ENCODE peak calls at places on chromosome 6, in six cellular contexts. One of them, this sample, is unnamed.

GRCh38 chr6:100633096-100633766 is 168.5 kb upstream of the SIM1 start:
- DNase-seq in amniotic epithelial cell: peak; percentile 80
- DNase-seq in A673: peak; percentile 15
- DNase-seq in stimulated activated CD8-positive, alpha-beta memory T cell treated with anti-CD3 and anti-CD28 coated beads, Interleukin-7, amount 100 ng/mL, for 48 hours: no peak
- DNase-seq in OCI-LY7: no peak
- DNase-seq in activated naive CD4-positive, alpha-beta T cell treated with anti-CD3 and anti-CD28 coated beads, Interleukin-2, amount 50 U/mL, for 16 hours: no peak
- DNase-seq in this sample: no peak

GRCh38 chr6:38943964-38944363 is 104.6 kb upstream of the GLP1R start:
- DNase-seq in amniotic epithelial cell: no peak
- DNase-seq in A673: no peak
- DNase-seq in stimulated activated CD8-positive, alpha-beta memory T cell treated with anti-CD3 and anti-CD28 coated beads, Interleukin-7, amount 100 ng/mL, for 48 hours: no peak
- DNase-seq in OCI-LY7: peak; percentile 4
- DNase-seq in activated naive CD4-positive, alpha-beta T cell treated with anti-CD3 and anti-CD28 coated beads, Interleukin-2, amount 50 U/mL, for 16 hours: no peak
- DNase-seq in this sample: no peak

GRCh38 chr6:33931799-33932198 is 128.0 kb upstream of the MLN start:
- DNase-seq in amniotic epithelial cell: no peak
- DNase-seq in A673: no peak
- DNase-seq in stimulated activated CD8-positive, alpha-beta memory T cell treated with anti-CD3 and anti-CD28 coated beads, Interleukin-7, amount 100 ng/mL, for 48 hours: no peak
- DNase-seq in OCI-LY7: no peak
- DNase-seq in activated naive CD4-positive, alpha-beta T cell treated with anti-CD3 and anti-CD28 coated beads, Interleukin-2, amount 50 U/mL, for 16 hours: no peak
- DNase-seq in this sample: no peak

GRCh38 chr6:157056275-157056674 is 267.0 kb downstream of the TMEM242 start:
- DNase-seq in amniotic epithelial cell: no peak
- DNase-seq in A673: no peak
- DNase-seq in stimulated activated CD8-positive, alpha-beta memory T cell treated with anti-CD3 and anti-CD28 coated beads, Interleukin-7, amount 100 ng/mL, for 48 hours: peak; percentile 49
- DNase-seq in OCI-LY7: no peak
- DNase-seq in activated naive CD4-positive, alpha-beta T cell treated with anti-CD3 and anti-CD28 coated beads, Interleukin-2, amount 50 U/mL, for 16 hours: peak; percentile 60
- DNase-seq in this sample: no peak

GRCh38 chr6:170212051-170212756 is 78.7 kb downstream of the DLL1 start:
- DNase-seq in amniotic epithelial cell: no peak
- DNase-seq in A673: no peak
- DNase-seq in stimulated activated CD8-positive, alpha-beta memory T cell treated with anti-CD3 and anti-CD28 coated beads, Interleukin-7, amount 100 ng/mL, for 48 hours: no peak
- DNase-seq in OCI-LY7: no peak
- DNase-seq in activated naive CD4-positive, alpha-beta T cell treated with anti-CD3 and anti-CD28 coated beads, Interleukin-2, amount 50 U/mL, for 16 hours: no peak
- DNase-seq in this sample: peak; percentile 35

GRCh38 chr6:95286874-95287273 is 290.5 kb upstream of the MANEA start:
- DNase-seq in amniotic epithelial cell: no peak
- DNase-seq in A673: peak; percentile 7
- DNase-seq in stimulated activated CD8-positive, alpha-beta memory T cell treated with anti-CD3 and anti-CD28 coated beads, Interleukin-7, amount 100 ng/mL, for 48 hours: no peak
- DNase-seq in OCI-LY7: no peak
- DNase-seq in activated naive CD4-positive, alpha-beta T cell treated with anti-CD3 and anti-CD28 coated beads, Interleukin-2, amount 50 U/mL, for 16 hours: no peak
- DNase-seq in this sample: no peak

GRCh38 chr6:48240287-48240686 is 129.3 kb upstream of the PTCHD4 start:
- DNase-seq in amniotic epithelial cell: no peak
- DNase-seq in A673: no peak
- DNase-seq in stimulated activated CD8-positive, alpha-beta memory T cell treated with anti-CD3 and anti-CD28 coated beads, Interleukin-7, amount 100 ng/mL, for 48 hours: no peak
- DNase-seq in OCI-LY7: no peak
- DNase-seq in activated naive CD4-positive, alpha-beta T cell treated with anti-CD3 and anti-CD28 coated beads, Interleukin-2, amount 50 U/mL, for 16 hours: no peak
- DNase-seq in this sample: no peak

GRCh38 chr6:35089935-35090505 is 51.1 kb downstream of the TCP11 start:
- DNase-seq in amniotic epithelial cell: peak; percentile 97
- DNase-seq in A673: no peak
- DNase-seq in stimulated activated CD8-positive, alpha-beta memory T cell treated with anti-CD3 and anti-CD28 coated beads, Interleukin-7, amount 100 ng/mL, for 48 hours: no peak
- DNase-seq in OCI-LY7: no peak
- DNase-seq in activated naive CD4-positive, alpha-beta T cell treated with anti-CD3 and anti-CD28 coated beads, Interleukin-2, amount 50 U/mL, for 16 hours: no peak
- DNase-seq in this sample: peak; percentile 78

GRCh38 chr6:113067612-113068262 is 720.6 kb downstream of the RFPL4B start:
- DNase-seq in amniotic epithelial cell: peak; percentile 58
- DNase-seq in A673: no peak
- DNase-seq in stimulated activated CD8-positive, alpha-beta memory T cell treated with anti-CD3 and anti-CD28 coated beads, Interleukin-7, amount 100 ng/mL, for 48 hours: no peak
- DNase-seq in OCI-LY7: no peak
- DNase-seq in activated naive CD4-positive, alpha-beta T cell treated with anti-CD3 and anti-CD28 coated beads, Interleukin-2, amount 50 U/mL, for 16 hours: no peak
- DNase-seq in this sample: no peak

GRCh38 chr6:126607281-126607680 is 267.4 kb downstream of the CENPW start:
- DNase-seq in amniotic epithelial cell: no peak
- DNase-seq in A673: no peak
- DNase-seq in stimulated activated CD8-positive, alpha-beta memory T cell treated with anti-CD3 and anti-CD28 coated beads, Interleukin-7, amount 100 ng/mL, for 48 hours: no peak
- DNase-seq in OCI-LY7: no peak
- DNase-seq in activated naive CD4-positive, alpha-beta T cell treated with anti-CD3 and anti-CD28 coated beads, Interleukin-2, amount 50 U/mL, for 16 hours: no peak
- DNase-seq in this sample: no peak

GRCh38 chr6:106748547-106749207 is 119.3 kb downstream of the QRSL1 start:
- DNase-seq in amniotic epithelial cell: no peak
- DNase-seq in A673: no peak
- DNase-seq in stimulated activated CD8-positive, alpha-beta memory T cell treated with anti-CD3 and anti-CD28 coated beads, Interleukin-7, amount 100 ng/mL, for 48 hours: no peak
- DNase-seq in OCI-LY7: no peak
- DNase-seq in activated naive CD4-positive, alpha-beta T cell treated with anti-CD3 and anti-CD28 coated beads, Interleukin-2, amount 50 U/mL, for 16 hours: no peak
- DNase-seq in this sample: no peak

GRCh38 chr6:34145161-34146020 is 496 bp downstream of the GRM4 start:
- DNase-seq in amniotic epithelial cell: peak; percentile 42
- DNase-seq in A673: peak; percentile 61
- DNase-seq in stimulated activated CD8-positive, alpha-beta memory T cell treated with anti-CD3 and anti-CD28 coated beads, Interleukin-7, amount 100 ng/mL, for 48 hours: no peak
- DNase-seq in OCI-LY7: peak; percentile 43
- DNase-seq in activated naive CD4-positive, alpha-beta T cell treated with anti-CD3 and anti-CD28 coated beads, Interleukin-2, amount 50 U/mL, for 16 hours: peak; percentile 38
- DNase-seq in this sample: no peak

GRCh38 chr6:113774122-113774835 is 82.9 kb upstream of the MARCKS start:
- DNase-seq in amniotic epithelial cell: peak; percentile 62
- DNase-seq in A673: peak; percentile 51
- DNase-seq in stimulated activated CD8-positive, alpha-beta memory T cell treated with anti-CD3 and anti-CD28 coated beads, Interleukin-7, amount 100 ng/mL, for 48 hours: no peak
- DNase-seq in OCI-LY7: no peak
- DNase-seq in activated naive CD4-positive, alpha-beta T cell treated with anti-CD3 and anti-CD28 coated beads, Interleukin-2, amount 50 U/mL, for 16 hours: no peak
- DNase-seq in this sample: no peak

GRCh38 chr6:47836639-47837038 is 54.8 kb downstream of the OPN5 start:
- DNase-seq in amniotic epithelial cell: no peak
- DNase-seq in A673: no peak
- DNase-seq in stimulated activated CD8-positive, alpha-beta memory T cell treated with anti-CD3 and anti-CD28 coated beads, Interleukin-7, amount 100 ng/mL, for 48 hours: peak; percentile 0
- DNase-seq in OCI-LY7: no peak
- DNase-seq in activated naive CD4-positive, alpha-beta T cell treated with anti-CD3 and anti-CD28 coated beads, Interleukin-2, amount 50 U/mL, for 16 hours: no peak
- DNase-seq in this sample: no peak

GRCh38 chr6:123830110-123830509 is 26.4 kb downstream of the NKAIN2 start:
- DNase-seq in amniotic epithelial cell: no peak
- DNase-seq in A673: peak; percentile 90
- DNase-seq in stimulated activated CD8-positive, alpha-beta memory T cell treated with anti-CD3 and anti-CD28 coated beads, Interleukin-7, amount 100 ng/mL, for 48 hours: no peak
- DNase-seq in OCI-LY7: no peak
- DNase-seq in activated naive CD4-positive, alpha-beta T cell treated with anti-CD3 and anti-CD28 coated beads, Interleukin-2, amount 50 U/mL, for 16 hours: no peak
- DNase-seq in this sample: no peak

GRCh38 chr6:4732691-4733315 is 43.4 kb upstream of the CDYL start:
- DNase-seq in amniotic epithelial cell: peak; percentile 88
- DNase-seq in A673: peak; percentile 71
- DNase-seq in stimulated activated CD8-positive, alpha-beta memory T cell treated with anti-CD3 and anti-CD28 coated beads, Interleukin-7, amount 100 ng/mL, for 48 hours: no peak
- DNase-seq in OCI-LY7: no peak
- DNase-seq in activated naive CD4-positive, alpha-beta T cell treated with anti-CD3 and anti-CD28 coated beads, Interleukin-2, amount 50 U/mL, for 16 hours: no peak
- DNase-seq in this sample: no peak

GRCh38 chr6:151665329-151665728 is 142.2 kb upstream of the ESR1 start:
- DNase-seq in amniotic epithelial cell: no peak
- DNase-seq in A673: no peak
- DNase-seq in stimulated activated CD8-positive, alpha-beta memory T cell treated with anti-CD3 and anti-CD28 coated beads, Interleukin-7, amount 100 ng/mL, for 48 hours: no peak
- DNase-seq in OCI-LY7: no peak
- DNase-seq in activated naive CD4-positive, alpha-beta T cell treated with anti-CD3 and anti-CD28 coated beads, Interleukin-2, amount 50 U/mL, for 16 hours: no peak
- DNase-seq in this sample: no peak

GRCh38 chr6:27188885-27189418 is 58.5 kb upstream of the PRSS16 start:
- DNase-seq in amniotic epithelial cell: peak; percentile 77
- DNase-seq in A673: peak; percentile 87
- DNase-seq in stimulated activated CD8-positive, alpha-beta memory T cell treated with anti-CD3 and anti-CD28 coated beads, Interleukin-7, amount 100 ng/mL, for 48 hours: no peak
- DNase-seq in OCI-LY7: peak; percentile 74
- DNase-seq in activated naive CD4-positive, alpha-beta T cell treated with anti-CD3 and anti-CD28 coated beads, Interleukin-2, amount 50 U/mL, for 16 hours: peak; percentile 50
- DNase-seq in this sample: peak; percentile 76

GRCh38 chr6:300494-301198 is 8.4 kb downstream of the DUSP22 start:
- DNase-seq in amniotic epithelial cell: no peak
- DNase-seq in A673: no peak
- DNase-seq in stimulated activated CD8-positive, alpha-beta memory T cell treated with anti-CD3 and anti-CD28 coated beads, Interleukin-7, amount 100 ng/mL, for 48 hours: no peak
- DNase-seq in OCI-LY7: no peak
- DNase-seq in activated naive CD4-positive, alpha-beta T cell treated with anti-CD3 and anti-CD28 coated beads, Interleukin-2, amount 50 U/mL, for 16 hours: no peak
- DNase-seq in this sample: no peak

GRCh38 chr6:110392727-110393126 is 22.6 kb downstream of the DDO start:
- DNase-seq in amniotic epithelial cell: no peak
- DNase-seq in A673: no peak
- DNase-seq in stimulated activated CD8-positive, alpha-beta memory T cell treated with anti-CD3 and anti-CD28 coated beads, Interleukin-7, amount 100 ng/mL, for 48 hours: no peak
- DNase-seq in OCI-LY7: no peak
- DNase-seq in activated naive CD4-positive, alpha-beta T cell treated with anti-CD3 and anti-CD28 coated beads, Interleukin-2, amount 50 U/mL, for 16 hours: no peak
- DNase-seq in this sample: no peak

GRCh38 chr6:13045676-13046075 is 282.7 kb downstream of the TBC1D7 start:
- DNase-seq in amniotic epithelial cell: no peak
- DNase-seq in A673: no peak
- DNase-seq in stimulated activated CD8-positive, alpha-beta memory T cell treated with anti-CD3 and anti-CD28 coated beads, Interleukin-7, amount 100 ng/mL, for 48 hours: no peak
- DNase-seq in OCI-LY7: no peak
- DNase-seq in activated naive CD4-positive, alpha-beta T cell treated with anti-CD3 and anti-CD28 coated beads, Interleukin-2, amount 50 U/mL, for 16 hours: no peak
- DNase-seq in this sample: no peak

GRCh38 chr6:90406957-90407356 is 110.3 kb upstream of the BACH2 start:
- DNase-seq in amniotic epithelial cell: peak; percentile 95
- DNase-seq in A673: no peak
- DNase-seq in stimulated activated CD8-positive, alpha-beta memory T cell treated with anti-CD3 and anti-CD28 coated beads, Interleukin-7, amount 100 ng/mL, for 48 hours: no peak
- DNase-seq in OCI-LY7: no peak
- DNase-seq in activated naive CD4-positive, alpha-beta T cell treated with anti-CD3 and anti-CD28 coated beads, Interleukin-2, amount 50 U/mL, for 16 hours: no peak
- DNase-seq in this sample: no peak

GRCh38 chr6:112413805-112414204 is 66.7 kb downstream of the RFPL4B start:
- DNase-seq in amniotic epithelial cell: no peak
- DNase-seq in A673: no peak
- DNase-seq in stimulated activated CD8-positive, alpha-beta memory T cell treated with anti-CD3 and anti-CD28 coated beads, Interleukin-7, amount 100 ng/mL, for 48 hours: no peak
- DNase-seq in OCI-LY7: no peak
- DNase-seq in activated naive CD4-positive, alpha-beta T cell treated with anti-CD3 and anti-CD28 coated beads, Interleukin-2, amount 50 U/mL, for 16 hours: no peak
- DNase-seq in this sample: no peak

GRCh38 chr6:25232478-25232877 is 46.7 kb upstream of the CARMIL1 start:
- DNase-seq in amniotic epithelial cell: no peak
- DNase-seq in A673: peak; percentile 21
- DNase-seq in stimulated activated CD8-positive, alpha-beta memory T cell treated with anti-CD3 and anti-CD28 coated beads, Interleukin-7, amount 100 ng/mL, for 48 hours: no peak
- DNase-seq in OCI-LY7: no peak
- DNase-seq in activated naive CD4-positive, alpha-beta T cell treated with anti-CD3 and anti-CD28 coated beads, Interleukin-2, amount 50 U/mL, for 16 hours: no peak
- DNase-seq in this sample: peak; percentile 71

GRCh38 chr6:158910484-158911075 is 89.4 kb downstream of the RSPH3 start:
- DNase-seq in amniotic epithelial cell: no peak
- DNase-seq in A673: no peak
- DNase-seq in stimulated activated CD8-positive, alpha-beta memory T cell treated with anti-CD3 and anti-CD28 coated beads, Interleukin-7, amount 100 ng/mL, for 48 hours: no peak
- DNase-seq in OCI-LY7: peak; percentile 90
- DNase-seq in activated naive CD4-positive, alpha-beta T cell treated with anti-CD3 and anti-CD28 coated beads, Interleukin-2, amount 50 U/mL, for 16 hours: no peak
- DNase-seq in this sample: no peak

GRCh38 chr6:79719248-79719975 is 88.3 kb downstream of the SH3BGRL2 start:
- DNase-seq in amniotic epithelial cell: peak; percentile 8
- DNase-seq in A673: no peak
- DNase-seq in stimulated activated CD8-positive, alpha-beta memory T cell treated with anti-CD3 and anti-CD28 coated beads, Interleukin-7, amount 100 ng/mL, for 48 hours: no peak
- DNase-seq in OCI-LY7: no peak
- DNase-seq in activated naive CD4-positive, alpha-beta T cell treated with anti-CD3 and anti-CD28 coated beads, Interleukin-2, amount 50 U/mL, for 16 hours: no peak
- DNase-seq in this sample: no peak

GRCh38 chr6:17045581-17046322 is 56.1 kb upstream of the STMND1 start:
- DNase-seq in amniotic epithelial cell: peak; percentile 81
- DNase-seq in A673: no peak
- DNase-seq in stimulated activated CD8-positive, alpha-beta memory T cell treated with anti-CD3 and anti-CD28 coated beads, Interleukin-7, amount 100 ng/mL, for 48 hours: no peak
- DNase-seq in OCI-LY7: no peak
- DNase-seq in activated naive CD4-positive, alpha-beta T cell treated with anti-CD3 and anti-CD28 coated beads, Interleukin-2, amount 50 U/mL, for 16 hours: no peak
- DNase-seq in this sample: no peak

GRCh38 chr6:110628330-110628729 is 151.9 kb upstream of the SLC22A16 start:
- DNase-seq in amniotic epithelial cell: peak; percentile 85
- DNase-seq in A673: no peak
- DNase-seq in stimulated activated CD8-positive, alpha-beta memory T cell treated with anti-CD3 and anti-CD28 coated beads, Interleukin-7, amount 100 ng/mL, for 48 hours: no peak
- DNase-seq in OCI-LY7: no peak
- DNase-seq in activated naive CD4-positive, alpha-beta T cell treated with anti-CD3 and anti-CD28 coated beads, Interleukin-2, amount 50 U/mL, for 16 hours: no peak
- DNase-seq in this sample: no peak

GRCh38 chr6:135170238-135170637 is 10.9 kb upstream of the MYB start:
- DNase-seq in amniotic epithelial cell: no peak
- DNase-seq in A673: no peak
- DNase-seq in stimulated activated CD8-positive, alpha-beta memory T cell treated with anti-CD3 and anti-CD28 coated beads, Interleukin-7, amount 100 ng/mL, for 48 hours: no peak
- DNase-seq in OCI-LY7: no peak
- DNase-seq in activated naive CD4-positive, alpha-beta T cell treated with anti-CD3 and anti-CD28 coated beads, Interleukin-2, amount 50 U/mL, for 16 hours: no peak
- DNase-seq in this sample: no peak

GRCh38 chr6:51554029-51554428 is 533.4 kb downstream of the PKHD1 start:
- DNase-seq in amniotic epithelial cell: no peak
- DNase-seq in A673: peak; percentile 3
- DNase-seq in stimulated activated CD8-positive, alpha-beta memory T cell treated with anti-CD3 and anti-CD28 coated beads, Interleukin-7, amount 100 ng/mL, for 48 hours: no peak
- DNase-seq in OCI-LY7: no peak
- DNase-seq in activated naive CD4-positive, alpha-beta T cell treated with anti-CD3 and anti-CD28 coated beads, Interleukin-2, amount 50 U/mL, for 16 hours: no peak
- DNase-seq in this sample: no peak

GRCh38 chr6:11994875-11995461 is 17.1 kb upstream of the HIVEP1 start:
- DNase-seq in amniotic epithelial cell: no peak
- DNase-seq in A673: no peak
- DNase-seq in stimulated activated CD8-positive, alpha-beta memory T cell treated with anti-CD3 and anti-CD28 coated beads, Interleukin-7, amount 100 ng/mL, for 48 hours: no peak
- DNase-seq in OCI-LY7: no peak
- DNase-seq in activated naive CD4-positive, alpha-beta T cell treated with anti-CD3 and anti-CD28 coated beads, Interleukin-2, amount 50 U/mL, for 16 hours: no peak
- DNase-seq in this sample: no peak

GRCh38 chr6:115613488-115613887 is 447.2 kb downstream of the FRK start:
- DNase-seq in amniotic epithelial cell: peak; percentile 37
- DNase-seq in A673: peak; percentile 46
- DNase-seq in stimulated activated CD8-positive, alpha-beta memory T cell treated with anti-CD3 and anti-CD28 coated beads, Interleukin-7, amount 100 ng/mL, for 48 hours: no peak
- DNase-seq in OCI-LY7: no peak
- DNase-seq in activated naive CD4-positive, alpha-beta T cell treated with anti-CD3 and anti-CD28 coated beads, Interleukin-2, amount 50 U/mL, for 16 hours: no peak
- DNase-seq in this sample: no peak

GRCh38 chr6:10627800-10628199 is 66.6 kb downstream of the C6orf52 start:
- DNase-seq in amniotic epithelial cell: no peak
- DNase-seq in A673: no peak
- DNase-seq in stimulated activated CD8-positive, alpha-beta memory T cell treated with anti-CD3 and anti-CD28 coated beads, Interleukin-7, amount 100 ng/mL, for 48 hours: no peak
- DNase-seq in OCI-LY7: no peak
- DNase-seq in activated naive CD4-positive, alpha-beta T cell treated with anti-CD3 and anti-CD28 coated beads, Interleukin-2, amount 50 U/mL, for 16 hours: no peak
- DNase-seq in this sample: no peak

GRCh38 chr6:157982297-157982579 is 575 bp downstream of the SYNJ2 start:
- DNase-seq in amniotic epithelial cell: no peak
- DNase-seq in A673: peak; percentile 30
- DNase-seq in stimulated activated CD8-positive, alpha-beta memory T cell treated with anti-CD3 and anti-CD28 coated beads, Interleukin-7, amount 100 ng/mL, for 48 hours: no peak
- DNase-seq in OCI-LY7: no peak
- DNase-seq in activated naive CD4-positive, alpha-beta T cell treated with anti-CD3 and anti-CD28 coated beads, Interleukin-2, amount 50 U/mL, for 16 hours: peak; percentile 30
- DNase-seq in this sample: no peak

This sample was measured in ascending aorta.